ENCODE peak calls at places on chromosomes 12 and 14, in six cellular contexts. One of them, this sample, is unnamed.

GRCh38 chr12:40819427-40820108 is 127.3 kb downstream of the CNTN1 start:
- DNase-seq in ovary: peak
- DNase-seq in transverse colon: no peak
- DNase-seq in K562: no peak
- DNase-seq in A549: no peak
- DNase-seq in stomach: no peak
- DNase-seq in this sample: no peak

GRCh38 chr12:119685375-119685774 is 17.4 kb downstream of the PRKAB1 start:
- DNase-seq in A549: no peak
- DNase-seq in transverse colon: no peak
- DNase-seq in ovary: no peak
- DNase-seq in K562: no peak
- DNase-seq in stomach: no peak
- DNase-seq in this sample: no peak

GRCh38 chr14:103207404-103208072 is 84.3 kb downstream of the TNFAIP2 start:
- DNase-seq in K562: no peak
- DNase-seq in ovary: peak
- DNase-seq in transverse colon: no peak
- DNase-seq in stomach: peak
- DNase-seq in A549: no peak
- DNase-seq in this sample: no peak

GRCh38 chr12:47987411-47988072 is 16.7 kb downstream of the COL2A1 start:
- DNase-seq in A549: no peak
- DNase-seq in stomach: no peak
- DNase-seq in transverse colon: no peak
- DNase-seq in K562: no peak
- DNase-seq in ovary: no peak
- DNase-seq in this sample: no peak

GRCh38 chr14:104805326-104805678 is 4.4 kb downstream of the ZBTB42 start:
- DNase-seq in transverse colon: no peak
- DNase-seq in K562: peak
- DNase-seq in stomach: peak
- DNase-seq in ovary: peak
- DNase-seq in A549: peak
- DNase-seq in this sample: no peak

GRCh38 chr12:104055686-104056388 is 5.8 kb upstream of the GLT8D2 start:
- DNase-seq in A549: no peak
- DNase-seq in K562: no peak
- DNase-seq in transverse colon: peak
- DNase-seq in stomach: peak
- DNase-seq in ovary: peak
- DNase-seq in this sample: no peak

GRCh38 chr14:69592923-69593677 is 18.3 kb upstream of the SUSD6 start:
- DNase-seq in stomach: no peak
- DNase-seq in transverse colon: no peak
- DNase-seq in K562: no peak
- DNase-seq in ovary: peak
- DNase-seq in A549: no peak
- DNase-seq in this sample: peak

GRCh38 chr12:56387152-56387551 is 24.5 kb upstream of the APOF start:
- DNase-seq in ovary: no peak
- DNase-seq in K562: peak
- DNase-seq in transverse colon: no peak
- DNase-seq in A549: no peak
- DNase-seq in stomach: no peak
- DNase-seq in this sample: no peak

GRCh38 chr12:117076410-117077372 is 22.5 kb downstream of the TESC start:
- DNase-seq in stomach: no peak
- DNase-seq in A549: no peak
- DNase-seq in transverse colon: no peak
- DNase-seq in ovary: no peak
- DNase-seq in K562: no peak
- DNase-seq in this sample: no peak

GRCh38 chr12:112937741-112938719 is at the start of gene OAS3:
- DNase-seq in K562: peak
- DNase-seq in stomach: peak
- DNase-seq in transverse colon: peak
- DNase-seq in A549: peak
- DNase-seq in ovary: peak
- DNase-seq in this sample: peak

GRCh38 chr12:132723764-132724140 is 13.1 kb downstream of the PGAM5 start:
- DNase-seq in K562: no peak
- DNase-seq in A549: no peak
- DNase-seq in ovary: no peak
- DNase-seq in stomach: no peak
- DNase-seq in transverse colon: no peak
- DNase-seq in this sample: no peak

GRCh38 chr12:19518209-19518608 is 78.9 kb downstream of the AEBP2 start:
- DNase-seq in stomach: no peak
- DNase-seq in ovary: no peak
- DNase-seq in transverse colon: no peak
- DNase-seq in A549: no peak
- DNase-seq in K562: no peak
- DNase-seq in this sample: no peak

GRCh38 chr12:3489057-3489456 is 1.9 kb upstream of the PRMT8 start:
- DNase-seq in transverse colon: no peak
- DNase-seq in K562: no peak
- DNase-seq in ovary: no peak
- DNase-seq in A549: no peak
- DNase-seq in stomach: no peak
- DNase-seq in this sample: no peak

GRCh38 chr14:22382395-22382794 is 206.6 kb downstream of the DAD1 start:
- DNase-seq in K562: no peak
- DNase-seq in ovary: no peak
- DNase-seq in stomach: no peak
- DNase-seq in A549: no peak
- DNase-seq in transverse colon: no peak
- DNase-seq in this sample: no peak
- TF ChIP-seq POLR2A in K562: no peak
- TF ChIP-seq POLR2A in ovary: no peak
- TF ChIP-seq POLR2A in stomach: no peak
- TF ChIP-seq POLR2A in A549: no peak
- TF ChIP-seq POLR2A in transverse colon: no peak
- TF ChIP-seq POLR2A in this sample: no peak

GRCh38 chr14:74019408-74019714 is 212 bp downstream of the BBOF1 start:
- DNase-seq in A549: no peak
- DNase-seq in transverse colon: no peak
- DNase-seq in ovary: no peak
- DNase-seq in K562: no peak
- DNase-seq in stomach: no peak
- DNase-seq in this sample: no peak
- TF ChIP-seq EP300 in A549: no peak
- TF ChIP-seq EP300 in transverse colon: no peak
- TF ChIP-seq EP300 in ovary: no peak
- TF ChIP-seq EP300 in K562: no peak
- TF ChIP-seq EP300 in stomach: no peak
- TF ChIP-seq EP300 in this sample: no peak

DNA sequence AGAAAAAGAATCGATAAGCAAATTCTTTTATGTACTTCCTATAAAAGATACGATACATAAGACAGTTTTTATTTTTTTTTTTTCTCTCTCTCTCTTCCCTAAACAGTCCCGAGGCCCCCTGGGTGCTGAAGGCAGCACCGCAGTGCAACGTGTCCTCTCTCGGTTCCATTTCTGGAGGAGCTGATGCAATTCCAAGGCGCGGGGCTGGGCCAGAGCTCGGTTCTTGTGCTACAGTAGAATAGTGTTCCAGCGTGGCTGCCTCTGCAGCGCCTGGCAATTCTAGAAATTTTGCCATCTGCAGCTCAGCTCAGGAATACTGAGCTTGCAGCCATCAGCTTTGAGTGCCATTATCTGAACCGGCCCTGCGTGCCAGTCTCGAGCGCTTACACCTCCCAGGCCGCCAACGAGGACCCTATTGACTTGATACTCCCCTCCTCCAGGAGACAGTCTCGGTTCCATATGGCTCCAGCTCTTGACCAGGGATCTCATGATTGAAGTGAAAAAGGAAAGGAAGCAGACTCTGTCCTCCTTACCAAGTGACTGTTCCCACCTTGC is 630 bp downstream of the ALDH1L2 start:
- DNase-seq in K562: peak
- DNase-seq in A549: peak
- DNase-seq in transverse colon: peak
- DNase-seq in stomach: peak
- DNase-seq in ovary: peak
- DNase-seq in this sample: peak
- TF ChIP-seq POLR2A in K562: no peak
- TF ChIP-seq POLR2A in A549: no peak
- TF ChIP-seq POLR2A in transverse colon: no peak
- TF ChIP-seq POLR2A in stomach: no peak
- TF ChIP-seq POLR2A in ovary: no peak
- TF ChIP-seq POLR2A in this sample: no peak

DNA sequence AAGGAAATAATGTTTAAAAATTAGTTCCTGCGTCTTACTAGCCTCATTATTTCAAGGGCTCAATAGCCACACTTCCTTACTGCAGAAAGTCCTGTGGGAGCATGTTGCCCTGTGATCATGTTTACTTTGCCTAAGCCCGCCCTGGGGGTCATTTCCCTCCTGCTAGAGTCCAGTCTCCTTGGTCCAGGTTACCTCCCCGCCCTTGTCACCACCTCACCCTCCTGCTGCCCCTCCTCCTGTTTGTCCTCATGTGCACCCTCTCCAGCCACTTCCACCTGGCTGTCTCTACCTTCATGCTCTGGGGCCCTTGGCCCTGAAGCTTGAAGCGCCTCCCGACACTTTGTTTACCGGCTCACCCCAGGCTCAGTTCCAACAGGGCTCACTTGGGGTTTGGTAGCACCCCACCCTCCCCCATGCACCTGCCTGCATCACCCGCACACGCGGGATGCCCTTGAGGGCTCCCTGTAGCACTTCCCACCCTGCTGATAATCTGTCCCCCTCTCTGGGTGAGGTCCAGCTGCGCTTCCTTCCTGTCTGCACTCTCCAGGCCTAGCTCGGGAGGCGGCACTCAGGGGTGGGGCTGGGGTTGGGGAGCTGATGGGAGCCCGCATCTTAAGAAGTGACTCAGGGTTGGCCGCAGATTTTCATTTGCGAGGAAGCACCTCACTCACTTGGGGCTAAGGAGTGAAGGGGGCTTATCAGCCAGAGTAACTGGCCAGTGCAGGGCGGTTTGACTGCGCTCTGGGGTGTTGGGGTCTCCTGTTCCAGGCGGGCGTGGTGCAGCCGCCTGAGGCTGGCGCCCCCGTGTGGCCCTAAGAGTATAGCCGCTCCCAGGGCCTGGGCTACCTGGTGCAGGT is 40.1 kb downstream of the SMIM41 start:
- DNase-seq in A549: peak
- DNase-seq in stomach: peak
- DNase-seq in transverse colon: peak
- DNase-seq in K562: peak
- DNase-seq in ovary: no peak
- DNase-seq in this sample: no peak
- TF ChIP-seq EP300 in A549: no peak
- TF ChIP-seq EP300 in stomach: no peak
- TF ChIP-seq EP300 in transverse colon: no peak
- TF ChIP-seq EP300 in K562: no peak
- TF ChIP-seq EP300 in ovary: no peak
- TF ChIP-seq EP300 in this sample: no peak

DNA sequence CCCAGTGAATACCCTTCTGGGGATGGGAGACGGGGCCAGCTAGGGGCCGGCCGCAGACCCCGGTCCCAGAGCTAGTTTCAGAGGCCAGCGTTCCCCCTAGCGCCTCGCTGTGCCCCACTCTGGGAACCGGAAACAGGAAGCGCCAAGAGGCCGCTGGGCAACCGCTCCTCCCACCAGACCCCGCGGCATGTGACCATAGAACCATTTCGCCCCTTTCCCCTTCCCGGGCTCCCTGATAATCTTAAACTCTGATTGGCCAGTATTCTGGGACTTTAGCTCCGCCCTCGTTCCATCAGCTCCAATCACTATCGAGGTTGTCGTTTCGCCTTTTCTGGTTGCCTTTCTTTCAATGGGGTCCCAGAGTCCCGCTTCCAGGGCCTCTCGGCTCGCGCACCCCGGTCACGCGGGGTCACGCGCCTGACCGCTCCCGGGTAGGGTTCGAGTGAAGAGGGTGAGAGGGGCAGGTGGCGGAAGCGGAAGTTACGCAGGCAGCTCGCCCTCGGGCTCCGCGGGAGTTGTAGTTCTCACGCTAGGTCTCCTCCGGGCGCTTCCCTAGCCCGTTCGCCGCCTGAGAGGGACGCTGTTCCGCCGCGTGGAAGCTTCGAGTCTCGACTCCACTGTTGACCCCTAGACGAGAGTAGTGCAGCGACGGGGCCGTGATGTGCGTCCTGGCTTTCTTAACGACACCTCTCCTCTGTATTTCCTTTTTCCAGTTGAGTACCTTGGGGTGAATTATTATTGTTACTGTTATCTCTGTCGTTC is at the start of gene M6PR:
- DNase-seq in stomach: peak
- DNase-seq in A549: peak
- DNase-seq in transverse colon: peak
- DNase-seq in ovary: peak
- DNase-seq in K562: peak
- DNase-seq in this sample: peak
- TF ChIP-seq POLR2A in stomach: peak
- TF ChIP-seq POLR2A in A549: peak
- TF ChIP-seq POLR2A in transverse colon: peak
- TF ChIP-seq POLR2A in ovary: peak
- TF ChIP-seq POLR2A in K562: peak
- TF ChIP-seq POLR2A in this sample: peak

GRCh38 chr14:35822501-35822900 is 3.6 kb upstream of the BRMS1L start:
- DNase-seq in ovary: no peak
- DNase-seq in stomach: no peak
- DNase-seq in A549: no peak
- DNase-seq in K562: no peak
- DNase-seq in transverse colon: no peak
- DNase-seq in this sample: no peak
- TF ChIP-seq EP300 in ovary: no peak
- TF ChIP-seq EP300 in stomach: no peak
- TF ChIP-seq EP300 in A549: no peak
- TF ChIP-seq EP300 in K562: no peak
- TF ChIP-seq EP300 in transverse colon: no peak
- TF ChIP-seq EP300 in this sample: no peak

GRCh38 chr14:100192672-100193416 is 33.4 kb upstream of the DEGS2 start:
- DNase-seq in transverse colon: peak
- DNase-seq in A549: peak
- DNase-seq in ovary: peak
- DNase-seq in stomach: peak
- DNase-seq in K562: peak
- DNase-seq in this sample: peak
- TF ChIP-seq POLR2A in transverse colon: peak
- TF ChIP-seq POLR2A in A549: peak
- TF ChIP-seq POLR2A in ovary: peak
- TF ChIP-seq POLR2A in stomach: no peak
- TF ChIP-seq POLR2A in K562: peak
- TF ChIP-seq POLR2A in this sample: peak